ENCODE peak calls at places on chromosomes 12 and 14, in six cellular contexts. M is ovary, R is astrocyte, L is IMR-90, S is fibroblast of mammary gland, B is suprapubic skin. T is an unnamed sample.

GRCh38 chr12:73677520-73678291 is 859.9 kb upstream of the ATXN7L3B start:
- DNase-seq in M (no peak), S (no peak), R (no peak), B (no peak), L (no peak), T (no peak)

GRCh38 chr14:92951912-92952471 is 29.0 kb downstream of the CHGA start:
- DNase-seq in S (peak), B (no peak), L (peak), R (peak), M (peak), T (peak)

GRCh38 chr14:92382677-92383076 is 59.7 kb downstream of the SLC24A4 start:
- DNase-seq in R (no peak), S (no peak), L (no peak), M (no peak), B (no peak), T (no peak)

GRCh38 chr14:52032196-52032865 is 36.5 kb downstream of the NID2 start:
- DNase-seq in R (peak), S (peak), L (no peak), B (no peak), M (no peak), T (no peak)

GRCh38 chr14:32564591-32564990 is 235.5 kb downstream of the AKAP6 start:
- DNase-seq in R (peak), L (peak), S (no peak), B (no peak), M (no peak), T (no peak)

GRCh38 chr12:102694913-102695312 is 214.6 kb upstream of the IGF1 start:
- DNase-seq in M (no peak), L (no peak), R (no peak), S (no peak), B (no peak), T (no peak)

GRCh38 chr12:39406257-39406656 is 36.7 kb downstream of the KIF21A start:
- DNase-seq in B (no peak), L (no peak), S (no peak), M (no peak), R (no peak), T (no peak)

GRCh38 chr14:96741151-96741977 is 55.8 kb upstream of the VRK1 start:
- DNase-seq in M (peak), S (peak), L (peak), R (no peak), B (no peak), T (peak)

GRCh38 chr12:47111854-47112253 is 32.1 kb upstream of the AMIGO2 start:
- DNase-seq in S (no peak), B (no peak), R (no peak), L (no peak), M (no peak), T (no peak)

GRCh38 chr12:41634096-41634495 is 446.0 kb downstream of the PDZRN4 start:
- DNase-seq in R (no peak), L (no peak), M (no peak), B (no peak), S (no peak), T (no peak)

GRCh38 chr14:22378181-22378580 is 210.8 kb downstream of the DAD1 start:
- DNase-seq in R (no peak), S (no peak), B (no peak), M (no peak), L (no peak), T (no peak)

GRCh38 chr14:57408037-57408436 is 17.7 kb downstream of the NAA30 start:
- DNase-seq in M (no peak), B (no peak), R (no peak), S (no peak), L (no peak), T (no peak)

GRCh38 chr12:583251-583869 is 79.9 kb downstream of the NINJ2 start:
- DNase-seq in R (no peak), M (no peak), L (no peak), B (no peak), S (no peak), T (no peak)

GRCh38 chr12:67957383-67957782 is 31.9 kb upstream of the IFNG-AS1 start:
- DNase-seq in B (no peak), R (no peak), L (no peak), S (peak), M (no peak), T (no peak)

GRCh38 chr14:77144412-77145115 is 3.0 kb upstream of the ZDHHC22 start:
- DNase-seq in M (no peak), L (no peak), S (no peak), R (no peak), B (no peak), T (no peak)

GRCh38 chr14:61063461-61063860 is 82.4 kb downstream of the SLC38A6 start:
- DNase-seq in L (no peak), S (no peak), B (no peak), M (no peak), R (no peak), T (no peak)

GRCh38 chr14:61064866-61065265 is 83.8 kb downstream of the SLC38A6 start:
- DNase-seq in S (no peak), R (no peak), B (no peak), M (no peak), L (no peak), T (no peak)

GRCh38 chr14:61065671-61066070 is 84.6 kb downstream of the SLC38A6 start:
- DNase-seq in S (no peak), M (no peak), L (no peak), B (no peak), R (no peak), T (no peak)

DNA sequence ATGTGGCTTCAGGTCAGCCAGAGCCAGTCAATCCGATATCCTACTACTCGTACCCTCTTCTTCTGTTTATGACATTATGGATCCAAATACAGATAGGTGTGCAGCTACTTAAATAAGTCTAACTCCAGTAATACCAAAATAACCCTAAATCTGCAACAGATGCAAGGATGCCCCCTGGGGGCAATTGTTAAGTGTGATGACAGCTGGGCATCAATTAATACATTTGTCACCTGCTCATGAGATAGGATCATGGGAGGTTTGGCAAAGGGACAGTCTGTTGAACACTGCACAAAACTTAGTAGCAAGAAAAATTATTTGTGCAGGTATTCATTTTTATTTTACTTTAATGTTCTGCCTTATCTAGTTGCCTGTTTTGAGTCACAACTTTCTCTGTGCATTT is 83.2 kb downstream of the SLC38A6 start:
- DNase-seq in S (no peak), L (no peak), R (no peak), M (no peak), B (no peak), T (no peak)
- TF ChIP-seq CTCF in S (no peak), L (no peak), R (no peak), M (no peak), B (no peak), T (no peak)

DNA sequence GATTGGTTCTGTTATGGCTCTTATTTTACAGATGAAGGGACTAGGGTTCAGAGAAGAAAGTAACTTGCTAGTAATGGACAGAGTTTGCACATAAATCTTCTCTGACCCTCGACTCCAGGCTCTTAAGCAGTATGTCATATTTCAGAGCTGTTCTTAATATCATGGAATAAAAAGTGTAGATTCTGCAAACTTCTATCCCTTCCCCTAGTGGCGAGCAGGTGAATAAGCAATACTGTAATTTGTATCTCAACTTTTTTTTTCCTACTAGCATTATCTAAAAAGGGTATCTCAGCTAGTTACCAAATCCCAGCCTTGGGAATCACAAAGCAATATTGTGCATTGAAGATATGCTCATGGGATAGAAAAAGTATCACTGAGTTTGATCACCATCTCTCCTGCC is 83.2 kb downstream of the ANO4 start:
- DNase-seq in S (peak), L (no peak), B (no peak), R (no peak), M (no peak), T (no peak)
- TF ChIP-seq CTCF in S (peak), L (peak), B (no peak), R (peak), M (no peak), T (peak)

GRCh38 chr12:56616924-56617323 is 13.2 kb downstream of the BAZ2A start:
- DNase-seq in B (no peak), M (no peak), L (no peak), S (no peak), R (no peak), T (no peak)
- TF ChIP-seq CTCF in B (no peak), M (no peak), L (no peak), S (no peak), R (no peak), T (no peak)

GRCh38 chr14:74018704-74019407 is at the start of the genes BBOF1 and ENTPD5:
- DNase-seq in L (peak), R (peak), M (peak), S (peak), B (peak), T (peak)
- TF ChIP-seq CTCF in L (no peak), R (no peak), M (peak), S (no peak), B (no peak), T (no peak)

DNA sequence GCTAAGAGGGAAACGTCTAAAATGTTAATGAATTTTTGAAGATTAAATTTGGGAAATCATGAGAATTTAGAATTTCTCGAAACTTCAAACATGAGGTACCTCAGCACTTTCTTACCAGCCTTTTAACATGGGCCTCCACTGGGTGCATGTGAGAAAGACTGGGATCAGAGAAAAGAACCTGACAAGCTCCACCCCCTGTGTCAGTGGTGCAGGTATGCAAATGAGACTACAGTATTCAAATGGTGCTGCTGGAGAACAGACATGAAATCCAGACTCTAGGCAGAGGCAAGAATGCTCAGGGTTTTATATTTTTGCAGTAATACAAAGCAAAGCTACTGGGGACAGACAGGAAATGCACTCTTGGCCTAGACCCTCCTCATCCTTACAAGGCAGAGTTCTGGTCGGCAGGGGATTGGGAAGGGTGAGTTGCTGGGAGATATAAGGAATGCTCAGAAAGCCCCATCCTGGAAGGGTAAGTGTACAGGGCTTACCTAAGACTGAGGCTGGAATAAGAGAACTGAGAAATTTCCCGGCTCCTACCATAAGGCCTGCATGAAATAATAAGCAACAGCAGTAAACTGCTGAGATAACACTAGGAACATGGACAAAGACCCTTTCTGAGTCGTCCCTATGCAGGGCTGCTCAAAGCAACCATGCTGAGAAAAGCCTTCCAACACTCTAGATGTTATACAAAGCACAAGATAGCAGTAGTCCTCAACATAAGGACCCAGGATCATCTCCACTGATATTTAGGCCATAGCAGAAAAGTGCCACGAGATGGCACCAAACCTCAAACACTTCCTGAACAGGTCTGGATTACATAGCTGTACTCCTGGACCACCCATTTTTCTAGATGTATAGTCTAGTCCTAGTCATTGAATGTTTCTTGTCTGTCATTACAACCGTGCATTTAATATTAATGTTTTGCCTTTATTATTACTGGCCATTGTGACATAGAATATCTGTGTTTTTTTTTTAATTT is 260.8 kb downstream of the RASSF9 start:
- DNase-seq in M (peak), S (peak), R (peak), B (no peak), L (peak), T (no peak)
- TF ChIP-seq CTCF in M (peak), S (peak), R (peak), B (peak), L (peak), T (peak)

DNA sequence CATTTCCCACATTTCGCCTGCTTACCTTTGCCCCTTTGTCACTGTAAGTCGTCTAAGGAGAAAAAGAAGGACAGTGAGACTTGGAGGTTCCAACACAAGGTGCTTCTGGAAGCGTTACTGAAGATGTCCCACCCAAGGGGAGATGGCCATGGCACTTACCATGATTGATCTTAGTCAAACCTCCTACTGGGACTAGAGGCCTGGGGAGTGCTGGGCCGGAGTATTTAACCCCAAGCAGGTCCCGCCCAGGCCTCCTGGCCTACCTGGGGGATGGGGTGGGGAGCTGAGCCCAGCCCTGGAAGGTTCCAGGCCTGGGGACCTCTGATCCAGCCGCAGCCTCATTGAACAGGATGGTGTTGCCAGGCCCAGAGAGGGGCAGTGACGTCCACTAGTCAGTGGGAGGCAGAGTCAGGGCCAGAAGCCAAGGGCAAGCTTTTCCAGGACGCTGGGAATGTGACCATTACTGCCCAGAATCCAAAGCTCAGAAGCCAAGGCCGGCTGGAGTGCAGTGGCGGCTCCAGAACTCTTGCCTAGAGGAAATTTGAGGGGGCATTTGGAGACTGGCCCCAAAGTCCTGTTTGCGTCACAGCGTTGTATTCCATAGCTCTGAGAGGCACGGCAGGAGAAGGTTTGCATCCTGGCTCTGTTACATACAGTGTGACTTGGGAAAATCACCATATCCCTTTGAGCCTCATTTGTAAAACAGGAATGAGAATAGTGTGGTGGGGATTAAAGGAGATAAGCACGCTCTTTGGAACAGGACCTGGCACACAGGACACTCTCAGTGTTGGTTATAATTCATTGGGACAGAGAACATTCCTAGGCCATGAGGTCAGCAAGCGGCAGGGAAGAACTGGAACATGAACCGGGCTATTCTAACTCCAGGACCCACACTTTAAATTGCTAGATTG is at the start of gene HPD:
- DNase-seq in B (no peak), R (peak), M (peak), S (peak), L (peak), T (no peak)
- TF ChIP-seq CTCF in B (no peak), R (no peak), M (no peak), S (no peak), L (no peak), T (no peak)

GRCh38 chr12:122842505-122843405 is 7.5 kb downstream of the HIP1R start:
- DNase-seq in R (no peak), B (no peak), L (no peak), S (no peak), M (no peak), T (no peak)
- TF ChIP-seq CTCF in R (no peak), B (no peak), L (no peak), S (no peak), M (no peak), T (no peak)